ENCODE peak calls at places on chromosomes 2 and 18, in nine cellular contexts. R is hepatocyte; I is Panc1; H is CD8-positive, alpha-beta memory T cell; C is heart right ventricle; O is adrenal gland; L is IMR-90; E is neuronal stem cell; T is GM23248. V is an unnamed sample.

GRCh38 chr2:119109823-119110222 is 48.7 kb downstream of the C1QL2 start:
- DNase-seq in R (peak; percentile 71), I (no peak), H (no peak), C (no peak), O (no peak), L (no peak), E (no peak), T (peak; percentile 20), V (peak; percentile 22)

GRCh38 chr18:32480581-32480980 is 9.9 kb upstream of the GAREM1 start:
- DNase-seq in R (peak; percentile 53), I (no peak), H (no peak), C (no peak), O (no peak), L (peak; percentile 13), E (no peak), T (no peak), V (no peak)

GRCh38 chr2:202237787-202238233 is 587 bp downstream of the SUMO1 start:
- DNase-seq in R (peak; percentile 64), I (no peak), H (no peak), C (no peak), O (peak; percentile 50), L (peak; percentile 60), E (peak; percentile 41), T (peak; percentile 87), V (no peak)

GRCh38 chr2:212392048-212392447 is 146.6 kb downstream of the ERBB4 start:
- DNase-seq in R (no peak), I (no peak), H (no peak), C (no peak), O (no peak), L (peak; percentile 3), E (no peak), T (peak; percentile 87), V (no peak)

GRCh38 chr18:62282188-62282629 is 42.9 kb upstream of the TNFRSF11A start:
- DNase-seq in R (no peak), I (no peak), H (no peak), C (no peak), O (no peak), L (peak; percentile 84), E (no peak), T (peak; percentile 86), V (no peak)

GRCh38 chr2:152055366-152056108 is 43.3 kb downstream of the CACNB4 start:
- DNase-seq in R (no peak), I (no peak), H (no peak), C (no peak), O (no peak), L (no peak), E (no peak), T (peak; percentile 53), V (no peak)

GRCh38 chr2:168087406-168087805 is 160.0 kb downstream of the STK39 start:
- DNase-seq in R (no peak), I (no peak), H (no peak), C (no peak), O (no peak), L (no peak), E (no peak), T (no peak), V (no peak)

GRCh38 chr2:6412533-6413085 is 453.1 kb downstream of the CMPK2 start:
- DNase-seq in R (no peak), I (peak; percentile 15), H (no peak), C (no peak), O (no peak), L (peak; percentile 66), E (no peak), T (peak; percentile 46), V (no peak)

GRCh38 chr2:155190342-155190741 is 491.8 kb downstream of the KCNJ3 start:
- DNase-seq in R (no peak), I (no peak), H (no peak), C (no peak), O (no peak), L (no peak), E (no peak), T (no peak), V (no peak)

GRCh38 chr2:173048530-173048900 is 27.1 kb upstream of the MAP3K20 start:
- DNase-seq in R (peak; percentile 25), I (no peak), H (no peak), C (no peak), O (no peak), L (no peak), E (no peak), T (no peak), V (no peak)

GRCh38 chr2:1993711-1994682 is 249.7 kb upstream of the PXDN start:
- DNase-seq in R (no peak), I (no peak), H (no peak), C (no peak), O (no peak), L (no peak), E (no peak), T (peak; percentile 33), V (no peak)

GRCh38 chr18:7899078-7899477 is 332.0 kb downstream of the PTPRM start:
- DNase-seq in R (no peak), I (no peak), H (no peak), C (no peak), O (no peak), L (no peak), E (no peak), T (no peak), V (no peak)

GRCh38 chr18:25434771-25435461 is 83.0 kb upstream of the ZNF521 start:
- DNase-seq in R (no peak), I (no peak), H (no peak), C (no peak), O (no peak), L (no peak), E (no peak), T (no peak), V (no peak)

GRCh38 chr2:237715459-237715947 is 83.1 kb upstream of the RBM44 start:
- DNase-seq in R (peak; percentile 69), I (no peak), H (no peak), C (no peak), O (no peak), L (no peak), E (no peak), T (no peak), V (no peak)

GRCh38 chr2:236184701-236185100 is 16.5 kb upstream of the GBX2 start:
- DNase-seq in R (no peak), I (no peak), H (no peak), C (no peak), O (no peak), L (no peak), E (no peak), T (no peak), V (no peak)

GRCh38 chr18:63578357-63578958 is 8.7 kb upstream of the SERPINB13 start:
- DNase-seq in R (peak; percentile 49), I (peak; percentile 17), H (no peak), C (no peak), O (no peak), L (peak; percentile 36), E (peak; percentile 67), T (peak; percentile 54), V (no peak)

GRCh38 chr2:46439582-46439981 is 39.8 kb upstream of the TMEM247 start:
- DNase-seq in R (no peak), I (no peak), H (peak; percentile 23), C (no peak), O (no peak), L (no peak), E (no peak), T (no peak), V (no peak)

GRCh38 chr2:191303349-191304005 is 58.3 kb downstream of the MYO1B start:
- DNase-seq in R (peak; percentile 48), I (no peak), H (no peak), C (no peak), O (no peak), L (peak; percentile 22), E (no peak), T (no peak), V (no peak)

GRCh38 chr18:55380574-55380973 is 207.4 kb downstream of the TCF4 start:
- DNase-seq in R (no peak), I (no peak), H (no peak), C (no peak), O (no peak), L (peak; percentile 60), E (no peak), T (peak; percentile 53), V (no peak)
- H3K4me1 ChIP-seq in R (no peaks in the 10 kb centered on the region), I (no peaks in the 10 kb centered on the region), H (no peaks in the 10 kb centered on the region), C (peaks cover 8% of the 10 kb centered on the region), O (no peaks in the 10 kb centered on the region), L (no peaks in the 10 kb centered on the region), E (no peaks in the 10 kb centered on the region), T (peaks cover 9% of the 10 kb centered on the region), V (no peaks in the 10 kb centered on the region)

GRCh38 chr18:48942554-48943261 is 8.1 kb downstream of the SMAD7 start:
- DNase-seq in R (peak; percentile 86), I (peak; percentile 83), H (no peak), C (no peak), O (peak; percentile 88), L (peak; percentile 92), E (no peak), T (peak; percentile 97), V (no peak)
- H3K4me3 ChIP-seq in R (peak overlapping the region; percentile 5), I (peak overlapping the region; percentile 14), H (no peak overlapping the region), C (peak overlapping the region; percentile 13), O (no peak overlapping the region), L (no peak overlapping the region), E (no peak overlapping the region), T (peak overlapping the region; percentile 53), V (peak overlapping the region; percentile 94)

GRCh38 chr18:49563130-49563540 is 1.3 kb downstream of the LIPG start:
- DNase-seq in R (no peak), I (no peak), H (no peak), C (no peak), O (no peak), L (no peak), E (no peak), T (peak; percentile 42), V (no peak)

GRCh38 chr18:49561377-49562193 is at the start of gene LIPG:
- DNase-seq in R (peak; percentile 91), I (peak; percentile 87), H (peak; percentile 33), C (no peak), O (peak; percentile 40), L (peak; percentile 50), E (peak; percentile 89), T (peak; percentile 74), V (no peak)

GRCh38 chr18:49561127-49561376 is 805 bp upstream of the LIPG start:
- DNase-seq in R (no peak), I (no peak), H (peak; percentile 2), C (no peak), O (no peak), L (no peak), E (peak; percentile 27), T (peak; percentile 40), V (no peak)

GRCh38 chr18:49563701-49564100 is 1.8 kb downstream of the LIPG start:
- DNase-seq in R (no peak), I (no peak), H (no peak), C (no peak), O (no peak), L (no peak), E (no peak), T (no peak), V (no peak)

GRCh38 chr18:49562481-49563129 is 748 bp downstream of the LIPG start:
- DNase-seq in R (peak; percentile 43), I (no peak), H (no peak), C (no peak), O (no peak), L (no peak), E (no peak), T (peak; percentile 9), V (no peak)
- H3K4me1 ChIP-seq in R (peaks cover 22% of the 10 kb centered on the region), I (no peaks in the 10 kb centered on the region), H (peaks cover 22% of the 10 kb centered on the region), C (peaks cover 31% of the 10 kb centered on the region), O (no peaks in the 10 kb centered on the region), L (peaks cover 7% of the 10 kb centered on the region), E (peaks cover 23% of the 10 kb centered on the region), T (peaks cover 8% of the 10 kb centered on the region), V (no peaks in the 10 kb centered on the region)

GRCh38 chr18:34258176-34258575 is 33.5 kb upstream of the NOL4 start:
- DNase-seq in R (no peak), I (no peak), H (no peak), C (no peak), O (no peak), L (no peak), E (no peak), T (no peak), V (no peak)

GRCh38 chr18:34261865-34262780 is 37.4 kb upstream of the NOL4 start:
- DNase-seq in R (no peak), I (no peak), H (no peak), C (no peak), O (no peak), L (no peak), E (no peak), T (no peak), V (no peak)
- H3K4me3 ChIP-seq in R (no peak overlapping the region), I (no peak overlapping the region), H (no peak overlapping the region), C (no peak overlapping the region), O (no peak overlapping the region), L (no peak overlapping the region), E (no peak overlapping the region), T (no peak overlapping the region), V (no peak overlapping the region)

V was measured in ascending aorta.